ENCODE peak calls at places on chromosomes 4 and X, in six cellular contexts. One of them, this sample, is unnamed.

GRCh38 chr4:26223160-26223559 is 97.7 kb upstream of the RBPJ start:
- DNase-seq in KG1: no peak
- DNase-seq in Right ventricle myocardium superior: no peak
- DNase-seq in small intestine: no peak
- DNase-seq in NAMALWA: no peak
- DNase-seq in hypothalamus: no peak
- DNase-seq in this sample: no peak

GRCh38 chr4:62495039-62495438 is 1294.9 kb downstream of the ADGRL3 start:
- DNase-seq in hypothalamus: no peak
- DNase-seq in small intestine: no peak
- DNase-seq in KG1: no peak
- DNase-seq in Right ventricle myocardium superior: no peak
- DNase-seq in NAMALWA: no peak
- DNase-seq in this sample: no peak

GRCh38 chr4:145842224-145842887 is 96.3 kb downstream of the ZNF827 start:
- DNase-seq in hypothalamus: no peak
- DNase-seq in KG1: no peak
- DNase-seq in Right ventricle myocardium superior: no peak
- DNase-seq in small intestine: no peak
- DNase-seq in NAMALWA: no peak
- DNase-seq in this sample: no peak

GRCh38 chrX:46184749-46185148 is 360.5 kb downstream of the ZNF674 start:
- DNase-seq in hypothalamus: no peak
- DNase-seq in KG1: no peak
- DNase-seq in NAMALWA: no peak
- DNase-seq in small intestine: no peak
- DNase-seq in Right ventricle myocardium superior: no peak
- DNase-seq in this sample: no peak

GRCh38 chr4:183738961-183739360 is 79.9 kb downstream of the TRAPPC11 start:
- DNase-seq in Right ventricle myocardium superior: no peak
- DNase-seq in hypothalamus: no peak
- DNase-seq in small intestine: no peak
- DNase-seq in KG1: no peak
- DNase-seq in NAMALWA: no peak
- DNase-seq in this sample: no peak

GRCh38 chr4:78079701-78080430 is 22.7 kb downstream of the FRAS1 start:
- DNase-seq in Right ventricle myocardium superior: no peak
- DNase-seq in NAMALWA: no peak
- DNase-seq in KG1: no peak
- DNase-seq in small intestine: peak
- DNase-seq in hypothalamus: no peak
- DNase-seq in this sample: no peak

GRCh38 chr4:131509521-131509920 is 1639.6 kb upstream of the PCDH10 start:
- DNase-seq in Right ventricle myocardium superior: no peak
- DNase-seq in hypothalamus: no peak
- DNase-seq in small intestine: no peak
- DNase-seq in NAMALWA: no peak
- DNase-seq in KG1: no peak
- DNase-seq in this sample: no peak

GRCh38 chr4:130486186-130486585 is 1390.2 kb downstream of the C4orf33 start:
- DNase-seq in NAMALWA: peak
- DNase-seq in small intestine: no peak
- DNase-seq in Right ventricle myocardium superior: no peak
- DNase-seq in hypothalamus: no peak
- DNase-seq in KG1: no peak
- DNase-seq in this sample: no peak

GRCh38 chr4:31929676-31930075 is 1209.5 kb downstream of the PCDH7 start:
- DNase-seq in KG1: no peak
- DNase-seq in NAMALWA: no peak
- DNase-seq in small intestine: no peak
- DNase-seq in hypothalamus: no peak
- DNase-seq in Right ventricle myocardium superior: no peak
- DNase-seq in this sample: no peak

GRCh38 chrX:153771686-153772607 is 7.9 kb downstream of the PLXNB3 start:
- DNase-seq in KG1: no peak
- DNase-seq in hypothalamus: no peak
- DNase-seq in NAMALWA: no peak
- DNase-seq in small intestine: no peak
- DNase-seq in Right ventricle myocardium superior: peak
- DNase-seq in this sample: no peak

GRCh38 chr4:36485885-36486284 is 204.5 kb downstream of the DTHD1 start:
- DNase-seq in NAMALWA: no peak
- DNase-seq in KG1: no peak
- DNase-seq in hypothalamus: no peak
- DNase-seq in small intestine: no peak
- DNase-seq in Right ventricle myocardium superior: no peak
- DNase-seq in this sample: no peak

GRCh38 chr4:123621072-123621705 is 224.6 kb downstream of the SPRY1 start:
- DNase-seq in hypothalamus: no peak
- DNase-seq in KG1: no peak
- DNase-seq in small intestine: no peak
- DNase-seq in NAMALWA: no peak
- DNase-seq in Right ventricle myocardium superior: no peak
- DNase-seq in this sample: peak

GRCh38 chr4:83558693-83559092 is 22.8 kb downstream of the GPAT3 start:
- DNase-seq in hypothalamus: no peak
- DNase-seq in NAMALWA: no peak
- DNase-seq in small intestine: no peak
- DNase-seq in Right ventricle myocardium superior: no peak
- DNase-seq in KG1: peak
- DNase-seq in this sample: peak